ENCODE peak calls at places on chromosomes 11 and 22, in five cellular contexts. N, D, O, K and L are unnamed samples.
A peak's percentile ranks its signal among the peaks of the same experiment; 100 is the strongest.

GRCh38 chr11:130403301-130403804 is 25.1 kb downstream of the ADAMTS8 start:
- DNase-seq in D (peak; percentile 94), K (peak; percentile 73), N (peak; percentile 92), O (no peak), L (no peak)

GRCh38 chr22:24819941-24820461 is 14.0 kb downstream of the SGSM1 start:
- DNase-seq in K (no peak), D (no peak), N (no peak), O (peak; percentile 36), L (no peak)

GRCh38 chr22:31754813-31755212 is 994 bp downstream of the DEPDC5 start:
- DNase-seq in N (no peak), K (no peak), D (peak; percentile 12), O (no peak), L (no peak)

GRCh38 chr11:45025716-45026492 is 75.2 kb upstream of the TP53I11 start:
- DNase-seq in K (peak; percentile 37), D (no peak), N (peak; percentile 74), O (no peak), L (no peak)

GRCh38 chr11:81203876-81204275 is 1529.8 kb downstream of the FAM181B start:
- DNase-seq in N (no peak), K (no peak), O (no peak), D (no peak), L (no peak)

GRCh38 chr22:42990131-42990838 is 24.7 kb downstream of the PACSIN2 start:
- DNase-seq in N (peak; percentile 87), D (peak; percentile 89), K (no peak), O (no peak), L (no peak)

GRCh38 chr11:86954288-86955110 is 696 bp downstream of the FZD4 start:
- DNase-seq in K (peak; percentile 46), D (peak; percentile 57), O (no peak), N (no peak), L (no peak)

GRCh38 chr11:60992842-60993409 is 21.4 kb downstream of the CD6 start:
- DNase-seq in O (no peak), D (no peak), K (no peak), N (no peak), L (no peak)

GRCh38 chr11:97732011-97732632 is 1288.6 kb upstream of the CNTN5 start:
- DNase-seq in O (no peak), K (no peak), D (no peak), N (no peak), L (no peak)

GRCh38 chr22:25509391-25509791 is 55.1 kb upstream of the GRK3 start:
- DNase-seq in D (no peak), O (no peak), K (peak; percentile 87), N (peak; percentile 8), L (no peak)

GRCh38 chr11:43567396-43567975 is 113.1 kb upstream of the HSD17B12 start:
- DNase-seq in D (peak; percentile 78), K (no peak), N (peak; percentile 21), O (no peak), L (no peak)

GRCh38 chr22:46769191-46769675 is 6.8 kb downstream of the TBC1D22A start:
- DNase-seq in D (no peak), K (no peak), O (no peak), N (no peak), L (no peak)

GRCh38 chr11:62449451-62449851 is 30.6 kb downstream of the SCGB1A1 start:
- DNase-seq in N (no peak), D (no peak), O (peak; percentile 63), K (no peak), L (no peak)

GRCh38 chr11:3809624-3809928 is 1.2 kb downstream of the PGAP2 start:
- DNase-seq in D (no peak), O (no peak), K (no peak), N (no peak), L (no peak)

GRCh38 chr11:6414874-6415328 is 4.0 kb downstream of the APBB1 start:
- DNase-seq in N (no peak), K (no peak), D (no peak), O (no peak), L (no peak)

GRCh38 chr11:8906629-8907028 is 4.4 kb upstream of the AKIP1 start:
- DNase-seq in N (peak; percentile 96), D (peak; percentile 74), O (no peak), K (no peak), L (no peak)

GRCh38 chr22:37193629-37194191 is 5.7 kb upstream of the C1QTNF6 start:
- DNase-seq in D (no peak), N (no peak), O (no peak), K (peak; percentile 56), L (peak; percentile 16)

GRCh38 chr22:48974443-48975251 is 853.0 kb downstream of the BRD1 start:
- DNase-seq in K (no peak), O (no peak), D (no peak), N (no peak), L (no peak)

GRCh38 chr11:79206951-79207350 is 233.9 kb downstream of the TENM4 start:
- DNase-seq in K (no peak), O (no peak), N (no peak), D (no peak), L (no peak)

GRCh38 chr11:73003083-73003482 is 139.0 kb downstream of the FCHSD2 start:
- DNase-seq in N (no peak), D (no peak), O (no peak), K (no peak), L (no peak)

GRCh38 chr11:15208570-15209222 is 94.0 kb downstream of the INSC start:
- DNase-seq in N (peak; percentile 16), K (peak; percentile 23), O (peak; percentile 58), D (peak; percentile 87), L (peak; percentile 30)

GRCh38 chr11:36150986-36151385 is 138.2 kb downstream of the COMMD9 start:
- DNase-seq in D (peak; percentile 15), N (no peak), O (no peak), K (no peak), L (no peak)

GRCh38 chr11:64581057-64581523 is 9.9 kb upstream of the SLC22A12 start:
- DNase-seq in N (no peak), K (no peak), D (no peak), O (no peak), L (no peak)

GRCh38 chr11:10050561-10050960 is 243.5 kb downstream of the SBF2 start:
- DNase-seq in O (no peak), K (no peak), D (no peak), N (peak; percentile 54), L (no peak)

GRCh38 chr11:122220321-122220720 is 104.3 kb upstream of the BLID start:
- DNase-seq in K (no peak), O (no peak), D (no peak), N (no peak), L (no peak)

GRCh38 chr11:119940401-119940976 is 197.4 kb downstream of the TRIM29 start:
- DNase-seq in K (no peak), N (no peak), O (no peak), D (no peak), L (no peak)

GRCh38 chr11:6259638-6260019 is at the start of gene CCKBR:
- DNase-seq in K (no peak), N (no peak), D (no peak), O (no peak), L (peak; percentile 15)

GRCh38 chr11:29448246-29448877 is 568.5 kb downstream of the KCNA4 start:
- DNase-seq in K (no peak), D (peak; percentile 56), O (no peak), N (no peak), L (no peak)

GRCh38 chr11:6448574-6448973 is 7.8 kb upstream of the HPX start:
- DNase-seq in K (no peak), O (no peak), D (no peak), N (no peak), L (no peak)

GRCh38 chr11:130456276-130456675 is 7.8 kb downstream of the ADAMTS15 start:
- DNase-seq in N (no peak), K (no peak), D (no peak), O (no peak), L (no peak)

GRCh38 chr11:46916251-46916650 is 2.1 kb downstream of the LRP4 start:
- DNase-seq in D (no peak), K (no peak), N (no peak), O (peak; percentile 42), L (no peak)

DNA sequence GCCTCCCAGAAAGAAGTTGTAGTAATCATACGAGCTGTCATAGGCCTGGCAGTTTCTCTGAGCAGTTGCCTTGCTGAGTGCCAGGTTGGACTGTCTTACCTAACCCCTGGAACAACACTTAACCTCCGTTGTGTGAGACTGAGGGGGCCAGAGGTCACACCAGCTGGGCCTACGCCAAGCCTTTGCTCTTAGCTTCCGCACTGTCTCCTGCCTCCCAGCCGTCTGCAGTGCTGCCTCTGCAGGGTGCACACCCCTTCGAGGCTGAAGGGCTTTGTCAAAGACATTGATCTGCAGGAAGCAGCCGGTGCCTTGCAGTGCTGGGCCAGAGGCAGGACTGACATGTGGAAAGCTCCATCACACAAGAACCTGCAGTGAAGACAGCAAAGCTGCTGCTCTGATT is 16.7 kb downstream of the TAB1 start:
- DNase-seq in N (no peak), K (no peak), O (no peak), D (no peak), L (no peak)
- H3K4me1 ChIP-seq in N (no peaks in the 10 kb centered on the region), K (no peaks in the 10 kb centered on the region), O (no peaks in the 10 kb centered on the region), D (peaks cover 10% of the 10 kb centered on the region), L (peaks cover 16% of the 10 kb centered on the region)

GRCh38 chr11:88501535-88501934 is 164.0 kb upstream of the CTSC start:
- DNase-seq in O (no peak), K (no peak), N (no peak), D (peak; percentile 28), L (no peak)
- H3K9me3 ChIP-seq in O (no peaks in the 10 kb centered on the region), K (no peaks in the 10 kb centered on the region), N (no peaks in the 10 kb centered on the region), D (no peaks in the 10 kb centered on the region), L (no peaks in the 10 kb centered on the region)

GRCh38 chr22:29674121-29674520 is 45.7 kb upstream of the CABP7 start:
- DNase-seq in N (no peak), O (no peak), K (no peak), D (no peak), L (no peak)

GRCh38 chr22:29670615-29671014 is 49.2 kb upstream of the CABP7 start:
- DNase-seq in N (no peak), O (no peak), K (no peak), D (no peak), L (no peak)

GRCh38 chr22:29679316-29679715 is 40.5 kb upstream of the CABP7 start:
- DNase-seq in O (no peak), D (peak; percentile 54), K (no peak), N (no peak), L (no peak)

GRCh38 chr22:29668681-29669080 is 51.1 kb upstream of the CABP7 start:
- DNase-seq in N (no peak), K (no peak), O (no peak), D (no peak), L (no peak)

DNA sequence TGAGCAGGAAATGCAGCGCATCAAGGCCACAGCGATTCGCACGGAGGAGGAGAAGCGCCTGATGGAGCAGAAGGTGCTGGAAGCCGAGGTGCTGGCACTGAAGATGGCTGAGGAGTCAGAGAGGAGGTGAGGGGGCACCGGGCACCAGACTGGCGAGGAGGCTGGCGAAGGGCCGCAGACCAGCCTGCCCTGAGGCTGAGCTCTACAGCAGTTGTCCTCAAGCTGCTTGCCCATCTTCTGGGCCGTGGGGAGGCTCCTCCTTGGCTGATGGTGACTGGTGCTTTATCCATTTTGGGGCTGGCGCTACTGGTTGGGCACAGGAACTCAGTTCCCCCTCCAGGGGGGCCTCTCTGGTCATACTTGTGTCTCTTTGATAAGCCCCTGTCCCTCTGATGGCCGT is 46.4 kb upstream of the CABP7 start:
- DNase-seq in D (no peak), K (no peak), N (no peak), O (no peak), L (no peak)
- H3K36me3 ChIP-seq in D (peaks cover 85% of the 10 kb centered on the region), K (no peaks in the 10 kb centered on the region), N (peaks cover 68% of the 10 kb centered on the region), O (peaks cover 33% of the 10 kb centered on the region), L (peaks cover 70% of the 10 kb centered on the region)

DNA sequence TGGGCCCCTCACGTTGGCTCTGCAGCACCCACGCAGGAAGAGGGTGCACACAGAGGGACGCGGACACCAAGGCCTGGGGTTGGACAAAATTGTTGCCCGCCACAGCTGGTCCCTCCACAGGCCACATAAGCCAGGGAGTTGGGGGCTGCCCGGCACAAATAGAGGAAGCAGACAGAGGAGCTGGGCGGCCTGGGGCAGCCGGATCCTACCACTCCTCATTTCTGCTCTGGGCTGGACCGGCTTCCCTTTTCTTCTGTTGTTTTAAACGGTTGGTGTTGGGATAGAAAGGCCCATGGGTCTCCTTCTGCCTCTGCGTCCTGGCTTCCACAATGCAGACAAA is 36.4 kb upstream of the LINC01488 start:
- DNase-seq in K (no peak), D (no peak), N (no peak), O (no peak), L (no peak)
- H3K4me1 ChIP-seq in K (peaks cover 8% of the 10 kb centered on the region), D (peaks cover 27% of the 10 kb centered on the region), N (peaks cover 58% of the 10 kb centered on the region), O (peaks cover 19% of the 10 kb centered on the region), L (peaks cover 9% of the 10 kb centered on the region)